ENCODE peak calls at places on chromosomes 6 and 20, in five cellular contexts. T is CD4-positive, alpha-beta memory T cell; S is pancreas; R is tibial nerve; C is MM.1S. B is an unnamed sample. For H3K4me1, the result is how much of the 10 kb centered on the place peaks cover.

GRCh38 chr6:122735618-122736017 is 43.9 kb upstream of the FABP7 start:
- DNase-seq in T (no peak), S (no peak), R (no peak), C (no peak), B (no peak)

GRCh38 chr6:156777866-156778614 is 862 bp downstream of the ARID1B start:
- DNase-seq in T (peak), S (peak), R (no peak), C (peak), B (no peak)

GRCh38 chr6:160881409-160881808 is 110.2 kb upstream of the MAP3K4 start:
- DNase-seq in T (no peak), S (no peak), R (no peak), C (no peak), B (no peak)

GRCh38 chr20:45911486-45912343 is at the start of gene PLTP:
- DNase-seq in T (peak), S (peak), R (peak), C (no peak), B (no peak)

GRCh38 chr20:60349418-60349817 is 391.2 kb downstream of the CDH26 start:
- DNase-seq in T (no peak), S (no peak), R (no peak), C (no peak), B (no peak)

GRCh38 chr6:138597336-138597735 is 98.0 kb upstream of the NHSL1 start:
- DNase-seq in T (no peak), S (no peak), R (no peak), C (no peak), B (no peak)

GRCh38 chr20:43569282-43569681 is 10.5 kb downstream of the SGK2 start:
- DNase-seq in T (no peak), S (no peak), R (no peak), C (no peak), B (no peak)

GRCh38 chr6:118894425-118895240 is 681 bp downstream of the ASF1A start:
- DNase-seq in T (peak), S (peak), R (peak), C (peak), B (no peak)

GRCh38 chr6:92756912-92757311 is 662.4 kb downstream of the EPHA7 start:
- DNase-seq in T (no peak), S (no peak), R (no peak), C (no peak), B (no peak)

GRCh38 chr6:159267165-159267564 is 98.0 kb downstream of the FNDC1 start:
- DNase-seq in T (no peak), S (no peak), R (no peak), C (no peak), B (no peak)

GRCh38 chr6:41967312-41968287 is 26.0 kb upstream of the CCND3 start:
- DNase-seq in T (no peak), S (no peak), R (no peak), C (no peak), B (no peak)

GRCh38 chr20:44471481-44471882 is 4.2 kb upstream of the TTPAL start:
- DNase-seq in T (no peak), S (no peak), R (no peak), C (no peak), B (no peak)

GRCh38 chr6:160035693-160036330 is 66.9 kb downstream of the IGF2R start:
- DNase-seq in T (no peak), S (no peak), R (no peak), C (no peak), B (peak)

GRCh38 chr6:90068264-90068663 is 174.0 kb downstream of the GJA10 start:
- DNase-seq in T (no peak), S (no peak), R (no peak), C (no peak), B (no peak)

GRCh38 chr6:116512155-116512559 is 718 bp downstream of the CALHM5 start:
- DNase-seq in T (no peak), S (no peak), R (no peak), C (peak), B (no peak)

GRCh38 chr20:20010639-20011500 is 6.3 kb upstream of the NAA20 start:
- DNase-seq in T (no peak), S (no peak), R (no peak), C (no peak), B (no peak)

GRCh38 chr6:30283761-30284160 is 43.0 kb upstream of the TRIM39 start:
- DNase-seq in T (no peak), S (no peak), R (no peak), C (no peak), B (no peak)

GRCh38 chr20:4601630-4602296 is 119.9 kb upstream of the PRND start:
- DNase-seq in T (no peak), S (peak), R (no peak), C (no peak), B (peak)

GRCh38 chr6:13368079-13368478 is 39.7 kb upstream of the TBC1D7 start:
- DNase-seq in T (no peak), S (no peak), R (no peak), C (no peak), B (no peak)

GRCh38 chr20:47805951-47806350 is 20.7 kb upstream of the SULF2 start:
- DNase-seq in T (no peak), S (no peak), R (no peak), C (no peak), B (no peak)

GRCh38 chr6:105995403-105995699 is 90.8 kb upstream of the PRDM1 start:
- DNase-seq in T (no peak), S (no peak), R (no peak), C (no peak), B (no peak)

GRCh38 chr6:41578714-41579610 is 32.8 kb downstream of the FOXP4 start:
- DNase-seq in T (no peak), S (peak), R (no peak), C (no peak), B (no peak)

GRCh38 chr6:56693246-56693607 is 50.5 kb upstream of the DST start:
- DNase-seq in T (no peak), S (no peak), R (peak), C (no peak), B (no peak)

GRCh38 chr20:10800288-10800687 is 126.5 kb upstream of the JAG1 start:
- DNase-seq in T (no peak), S (no peak), R (no peak), C (no peak), B (peak)

GRCh38 chr6:10426781-10427279 is 12.0 kb upstream of the TFAP2A start:
- DNase-seq in T (no peak), S (no peak), R (no peak), C (no peak), B (no peak)

GRCh38 chr6:35508542-35508941 is 4.2 kb downstream of the TULP1 start:
- DNase-seq in T (no peak), S (no peak), R (no peak), C (no peak), B (no peak)
- H3K4me1 ChIP-seq in T (under half), S (under half), R (under half), C (under half), B (under half)

DNA sequence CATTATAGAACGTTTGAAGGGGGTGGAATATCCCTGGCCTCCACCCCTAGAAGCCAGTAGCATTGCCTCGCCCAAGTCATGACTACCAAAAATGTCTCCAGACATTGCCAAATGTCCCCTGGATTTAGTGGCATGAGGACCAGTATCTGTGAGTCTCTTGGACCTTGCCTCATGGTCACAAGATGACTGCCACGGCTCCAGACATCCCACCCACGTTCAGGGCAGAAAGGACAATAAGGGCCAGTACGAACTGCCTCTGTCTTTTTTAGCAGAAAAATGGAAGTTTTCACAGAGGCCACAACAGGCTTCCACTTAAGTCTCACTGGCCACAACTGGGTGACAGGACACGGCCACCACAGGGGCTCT is 5.4 kb downstream of the RBM38 start:
- DNase-seq in T (no peak), S (no peak), R (no peak), C (no peak), B (no peak)
- H3K4me1 ChIP-seq in T (half or more), S (under half), R (under half), C (half or more), B (half or more)

GRCh38 chr20:50335105-50335504 is 144.5 kb downstream of the CEBPB start:
- DNase-seq in T (no peak), S (no peak), R (no peak), C (no peak), B (no peak)
- H3K4me1 ChIP-seq in T (under half), S (under half), R (under half), C (under half), B (under half)

DNA sequence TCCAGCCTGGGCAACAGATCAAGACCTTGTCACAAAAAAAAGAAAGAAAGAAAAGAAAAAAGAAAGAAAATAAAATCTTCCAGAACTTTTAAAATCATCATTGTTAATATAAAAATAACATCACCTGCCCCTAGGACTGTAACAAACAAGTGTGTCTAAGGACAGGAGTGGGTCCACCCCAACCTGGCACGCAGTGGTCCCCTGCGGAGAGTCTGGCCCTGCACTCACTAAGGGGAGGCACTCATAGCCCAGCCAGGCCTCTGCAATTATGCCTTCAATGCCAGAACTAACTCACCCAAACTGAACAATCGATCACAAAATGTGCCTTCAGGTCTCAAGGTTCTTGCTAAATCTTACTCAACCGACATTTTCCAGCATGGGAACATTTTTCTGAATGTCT is 4.8 kb downstream of the GMEB2 start:
- DNase-seq in T (no peak), S (peak), R (no peak), C (no peak), B (no peak)
- H3K4me1 ChIP-seq in T (under half), S (under half), R (under half), C (under half), B (under half)

DNA sequence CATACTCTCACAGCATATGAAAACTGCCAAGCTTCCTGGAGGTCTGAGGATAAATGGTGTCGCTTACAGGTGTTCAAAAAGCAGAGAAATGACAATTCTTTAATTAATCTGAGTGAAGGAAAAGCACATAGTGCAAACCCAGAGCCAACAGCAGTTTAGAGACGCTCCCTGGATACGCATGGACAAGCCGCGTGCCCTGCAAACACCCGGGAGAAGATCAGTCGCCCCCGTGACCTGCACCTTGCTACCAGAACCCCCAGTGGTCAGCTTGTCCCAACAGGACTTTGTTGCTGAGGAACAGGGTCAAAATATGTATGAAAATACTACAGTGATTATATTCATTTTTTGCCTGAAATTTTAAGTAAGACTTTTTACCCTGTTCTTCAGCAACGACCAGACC is 93.9 kb downstream of the PSMG4 start:
- DNase-seq in T (no peak), S (no peak), R (no peak), C (no peak), B (no peak)
- H3K4me1 ChIP-seq in T (under half), S (under half), R (under half), C (under half), B (under half)

GRCh38 chr6:28158318-28158717 is 16.6 kb downstream of the ZKSCAN8 start:
- DNase-seq in T (no peak), S (no peak), R (no peak), C (no peak), B (no peak)

GRCh38 chr6:28160233-28160632 is 18.6 kb downstream of the ZKSCAN8 start:
- DNase-seq in T (no peak), S (no peak), R (no peak), C (no peak), B (no peak)

GRCh38 chr6:28165566-28165965 is 23.9 kb downstream of the ZKSCAN8 start:
- DNase-seq in T (no peak), S (no peak), R (no peak), C (no peak), B (no peak)

GRCh38 chr6:28159029-28159607 is 17.4 kb downstream of the ZKSCAN8 start:
- DNase-seq in T (no peak), S (no peak), R (no peak), C (no peak), B (no peak)

GRCh38 chr6:28161410-28162079 is 19.9 kb downstream of the ZKSCAN8 start:
- DNase-seq in T (peak), S (peak), R (peak), C (peak), B (peak)
- H3K4me1 ChIP-seq in T (under half), S (under half), R (under half), C (under half), B (under half)

GRCh38 chr6:129667034-129667433 is 42.9 kb downstream of the ARHGAP18 start:
- DNase-seq in T (no peak), S (no peak), R (no peak), C (no peak), B (no peak)
- H3K4me1 ChIP-seq in T (under half), S (half or more), R (under half), C (under half), B (under half)

GRCh38 chr6:36821581-36822335 is 17.5 kb downstream of the CPNE5 start:
- DNase-seq in T (no peak), S (no peak), R (no peak), C (no peak), B (no peak)

GRCh38 chr6:36824262-36824661 is 15.0 kb downstream of the CPNE5 start:
- DNase-seq in T (no peak), S (no peak), R (no peak), C (no peak), B (no peak)

GRCh38 chr6:36823421-36824096 is 15.7 kb downstream of the CPNE5 start:
- DNase-seq in T (no peak), S (no peak), R (no peak), C (no peak), B (no peak)

GRCh38 chr6:36820700-36821580 is 18.3 kb downstream of the CPNE5 start:
- DNase-seq in T (no peak), S (no peak), R (no peak), C (no peak), B (no peak)

DNA sequence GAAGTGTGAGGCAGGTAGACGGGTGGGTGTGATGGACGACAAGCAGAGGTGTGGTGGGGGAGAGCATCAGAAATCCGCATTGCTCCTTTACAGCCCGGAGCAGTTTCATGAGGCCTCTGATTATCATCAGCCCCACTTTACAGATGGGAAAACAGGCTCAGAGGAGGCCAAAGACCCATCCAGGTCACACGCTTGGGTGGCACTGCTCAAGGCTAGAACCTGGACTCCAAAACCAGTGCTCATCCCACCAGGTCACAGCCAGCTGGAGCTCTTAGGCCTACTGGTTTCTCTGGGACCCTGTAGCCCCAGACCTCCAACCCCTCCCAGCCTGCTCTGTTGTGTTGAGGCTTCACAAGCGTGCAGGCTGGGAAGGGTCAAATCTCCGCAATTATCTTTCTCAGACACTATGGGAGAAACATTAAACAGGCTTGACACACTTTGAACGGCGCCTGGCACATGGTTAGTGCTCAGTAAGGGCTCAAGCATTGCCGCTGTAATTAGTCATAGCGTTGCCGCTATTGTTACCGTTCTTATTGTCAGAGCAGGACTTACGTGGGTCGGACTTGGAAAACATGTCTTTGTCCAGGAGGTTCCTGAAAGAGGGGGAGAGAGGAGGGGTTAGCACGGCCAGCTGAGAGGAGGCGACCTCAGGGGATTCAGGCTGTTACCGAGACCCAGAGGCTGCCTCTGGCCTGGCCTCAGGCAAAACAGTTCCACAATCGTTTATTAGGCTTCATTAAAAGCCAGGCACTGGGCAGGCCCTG is 16.6 kb downstream of the CPNE5 start:
- DNase-seq in T (no peak), S (no peak), R (no peak), C (no peak), B (no peak)
- H3K4me1 ChIP-seq in T (under half), S (under half), R (under half), C (under half), B (under half)

GRCh38 chr6:20877008-20877937 is 343.0 kb downstream of the CDKAL1 start:
- DNase-seq in T (no peak), S (peak), R (no peak), C (no peak), B (no peak)

GRCh38 chr6:20879121-20879520 is 344.9 kb downstream of the CDKAL1 start:
- DNase-seq in T (no peak), S (no peak), R (no peak), C (no peak), B (no peak)

GRCh38 chr6:20876016-20876415 is 341.8 kb downstream of the CDKAL1 start:
- DNase-seq in T (no peak), S (no peak), R (no peak), C (no peak), B (no peak)

GRCh38 chr6:20873425-20874190 is 339.4 kb downstream of the CDKAL1 start:
- DNase-seq in T (no peak), S (no peak), R (no peak), C (no peak), B (no peak)

GRCh38 chr6:20875369-20875963 is 341.2 kb downstream of the CDKAL1 start:
- DNase-seq in T (no peak), S (no peak), R (no peak), C (no peak), B (no peak)
- H3K4me1 ChIP-seq in T (under half), S (under half), R (under half), C (under half), B (under half)

GRCh38 chr20:1323830-1324597 is 4.9 kb downstream of the SDCBP2 start:
- DNase-seq in T (no peak), S (no peak), R (no peak), C (no peak), B (no peak)
- H3K4me1 ChIP-seq in T (under half), S (under half), R (under half), C (under half), B (half or more)

B was measured in esophagus muscularis mucosa.